ENCODE peak calls at places on chromosomes 16 and 17, in seven cellular contexts. Z is ureter; M is islet precursor cell; P is stimulated activated CD4-positive, alpha-beta T cell treated with anti-CD3 and anti-CD28 coated beads, Interleukin-1b, Interleukin-23, amount 100 ng/mL, for 24 hours; B is GM12892; O is effector memory CD4-positive, alpha-beta T cell; A is NT2/D1. E is an unnamed sample.

GRCh38 chr17:66466933-66467367 is 164.5 kb downstream of the PRKCA start:
- DNase-seq in Z (no peak), P (peak; percentile 48), M (peak; percentile 96), O (no peak), A (no peak), B (no peak), E (no peak)

GRCh38 chr16:85963746-85964370 is 64.9 kb downstream of the IRF8 start:
- DNase-seq in P (no peak), B (no peak), O (no peak), M (no peak), Z (peak; percentile 52), A (no peak), E (no peak)

GRCh38 chr17:76981545-76982295 is 113.5 kb downstream of the MGAT5B start:
- DNase-seq in B (no peak), Z (no peak), P (no peak), O (no peak), M (no peak), A (no peak), E (no peak)

GRCh38 chr17:48814504-48814903 is 2.5 kb downstream of the TTLL6 start:
- DNase-seq in B (peak; percentile 54), A (no peak), O (peak; percentile 31), M (peak; percentile 88), P (peak; percentile 32), Z (no peak), E (peak; percentile 44)

GRCh38 chr17:76659928-76660614 is 16.5 kb upstream of the ST6GALNAC1 start:
- DNase-seq in A (no peak), O (peak; percentile 12), M (peak; percentile 96), P (no peak), Z (no peak), B (no peak), E (no peak)

GRCh38 chr17:4849011-4849536 is 15.9 kb downstream of the MINK1 start:
- DNase-seq in B (no peak), Z (no peak), M (peak; percentile 96), P (no peak), A (no peak), O (no peak), E (no peak)

GRCh38 chr16:68235882-68236803 is at the start of gene ESRP2:
- DNase-seq in A (no peak), B (no peak), M (peak; percentile 91), O (peak; percentile 48), Z (peak; percentile 87), P (no peak), E (peak; percentile 43)

GRCh38 chr17:6683081-6683684 is 30.0 kb downstream of the SLC13A5 start:
- DNase-seq in B (no peak), M (no peak), O (no peak), P (no peak), Z (no peak), A (no peak), E (no peak)

GRCh38 chr17:57755479-57756070 is 10.5 kb upstream of the CCDC182 start:
- DNase-seq in O (no peak), B (no peak), A (no peak), P (no peak), M (no peak), Z (no peak), E (no peak)

GRCh38 chr17:13776027-13776551 is 174.4 kb upstream of the HS3ST3A1 start:
- DNase-seq in Z (no peak), P (no peak), M (peak; percentile 60), B (no peak), O (no peak), A (no peak), E (no peak)

GRCh38 chr17:37239690-37240344 is 136.0 kb upstream of the C17orf78 start:
- DNase-seq in M (no peak), P (no peak), Z (no peak), B (no peak), O (no peak), A (no peak), E (no peak)

GRCh38 chr17:28744104-28744801 is 442 bp downstream of the TRAF4 start:
- DNase-seq in A (no peak), B (no peak), O (peak; percentile 49), Z (no peak), M (peak; percentile 92), P (no peak), E (peak; percentile 57)